ENCODE peak calls at places on chromosomes 6 and 20, in nine cellular contexts. R is stimulated activated CD8-positive, alpha-beta memory T cell treated with anti-CD3 and anti-CD28 coated beads, Interleukin-7, amount 100 ng/mL, for 48 hours; V is AG20443; O is CD8-positive, alpha-beta T cell; C is substantia nigra; Z is pancreas; Q is activated T-cell treated with anti-CD3 and anti-CD28 coated beads, Interleukin-2, amount 50 U/mL, for 72 hours; A is NCI-H524; K is smooth muscle cell of the brain vasculature. L is an unnamed sample.

GRCh38 chr6:71476872-71477271 is 188.3 kb downstream of the OGFRL1 start:
- DNase-seq in V (no peak), R (no peak), Q (no peak), K (no peak), O (no peak), C (no peak), Z (no peak), A (no peak), L (no peak)

GRCh38 chr6:45326698-45327417 is 1.3 kb upstream of the RUNX2 start:
- DNase-seq in V (no peak), C (no peak), R (no peak), Z (no peak), A (no peak), Q (no peak), K (no peak), O (no peak), L (no peak)

GRCh38 chr20:20412750-20413149 is 44.8 kb downstream of the INSM1 start:
- DNase-seq in Q (peak; percentile 35), C (no peak), Z (no peak), O (no peak), A (peak; percentile 48), R (peak; percentile 11), K (no peak), V (no peak), L (peak; percentile 16)

GRCh38 chr20:39967806-39968205 is 721.2 kb downstream of the MAFB start:
- DNase-seq in C (no peak), O (no peak), R (no peak), V (no peak), Q (no peak), Z (no peak), A (no peak), K (no peak), L (no peak)

GRCh38 chr6:34538581-34538980 is 17.5 kb downstream of the SPDEF start:
- DNase-seq in K (no peak), Z (no peak), C (no peak), O (no peak), V (no peak), Q (no peak), A (no peak), R (no peak), L (no peak)

GRCh38 chr6:116402108-116402507 is 31.4 kb downstream of the DSE start:
- DNase-seq in Q (no peak), A (no peak), V (no peak), K (no peak), R (no peak), Z (no peak), O (no peak), C (no peak), L (no peak)

GRCh38 chr6:84332139-84333034 is 104.9 kb upstream of the CEP162 start:
- DNase-seq in K (no peak), Z (no peak), O (no peak), A (no peak), Q (no peak), C (no peak), V (no peak), R (no peak), L (no peak)

GRCh38 chr20:18263723-18264122 is 24.6 kb upstream of the ZNF133 start:
- DNase-seq in C (no peak), K (peak; percentile 28), V (no peak), Z (no peak), R (no peak), Q (no peak), A (no peak), O (no peak), L (no peak)

GRCh38 chr6:51927450-51927849 is 160.0 kb downstream of the PKHD1 start:
- DNase-seq in A (no peak), Q (no peak), K (no peak), Z (no peak), V (no peak), O (no peak), R (no peak), C (no peak), L (no peak)

GRCh38 chr6:5981274-5982026 is 25.3 kb downstream of the NRN1 start:
- DNase-seq in A (peak; percentile 3), C (no peak), Z (no peak), O (no peak), R (no peak), K (no peak), Q (peak; percentile 37), V (peak; percentile 34), L (no peak)

GRCh38 chr6:164749126-164749758 is 560.2 kb downstream of the C6orf118 start:
- DNase-seq in Q (no peak), V (peak; percentile 37), K (no peak), R (no peak), A (peak; percentile 84), C (peak; percentile 23), Z (no peak), O (no peak), L (peak; percentile 20)

L was measured in globus pallidus.